ENCODE peak calls at places on chromosome 9, in seven cellular contexts. C is CD8-positive, alpha-beta T cell; X is HFF-Myc; U is omental fat pad; M is Calu3; S is foreskin keratinocyte; V is adrenal gland. G is an unnamed sample.

GRCh38 chr9:107292811-107293554 is 9.9 kb downstream of the RAD23B start:
- DNase-seq in C (no peak), X (no peak), U (no peak), M (no peak), S (no peak), V (no peak), G (no peak)

GRCh38 chr9:74172874-74173273 is 324.3 kb upstream of the RORB start:
- DNase-seq in C (no peak), X (no peak), U (no peak), M (no peak), S (no peak), V (no peak), G (no peak)

GRCh38 chr9:136100700-136101614 is 5.9 kb upstream of the NACC2 start:
- DNase-seq in C (no peak), X (no peak), U (no peak), M (no peak), S (no peak), V (no peak), G (no peak)

GRCh38 chr9:13369426-13369825 is 89.9 kb upstream of the MPDZ start:
- DNase-seq in C (no peak), X (no peak), U (no peak), M (no peak), S (no peak), V (no peak), G (no peak)

GRCh38 chr9:82783045-82783444 is 279.9 kb downstream of the RASEF start:
- DNase-seq in C (no peak), X (no peak), U (no peak), M (no peak), S (no peak), V (no peak), G (no peak)

GRCh38 chr9:127525426-127526188 is 74.3 kb downstream of the LRSAM1 start:
- DNase-seq in C (peak; percentile 23), X (no peak), U (no peak), M (no peak), S (no peak), V (no peak), G (no peak)

GRCh38 chr9:128705051-128705965 is 3.0 kb downstream of the PKN3 start:
- DNase-seq in C (no peak), X (no peak), U (no peak), M (no peak), S (no peak), V (no peak), G (no peak)

GRCh38 chr9:127418037-127418471 is 6.1 kb upstream of the ZNF79 start:
- DNase-seq in C (peak; percentile 48), X (no peak), U (no peak), M (peak; percentile 16), S (no peak), V (no peak), G (no peak)

GRCh38 chr9:92671323-92671722 is 1.4 kb upstream of the IPPK start:
- DNase-seq in C (no peak), X (peak; percentile 63), U (peak; percentile 80), M (peak; percentile 76), S (peak; percentile 94), V (peak; percentile 71), G (peak; percentile 79)

GRCh38 chr9:68970150-68970549 is 43.8 kb downstream of the PRKACG start:
- DNase-seq in C (no peak), X (no peak), U (no peak), M (no peak), S (no peak), V (no peak), G (no peak)

GRCh38 chr9:4603830-4604229 is 58.3 kb upstream of the PLPP6 start:
- DNase-seq in C (no peak), X (no peak), U (no peak), M (no peak), S (no peak), V (no peak), G (no peak)

GRCh38 chr9:93028448-93029006 is 30.0 kb upstream of the SUSD3 start:
- DNase-seq in C (peak; percentile 69), X (no peak), U (no peak), M (no peak), S (no peak), V (no peak), G (no peak)

GRCh38 chr9:137083418-137084004 is 3.3 kb upstream of the MAN1B1 start:
- DNase-seq in C (no peak), X (peak; percentile 89), U (peak; percentile 60), M (peak; percentile 81), S (peak; percentile 94), V (peak; percentile 85), G (peak; percentile 97)

GRCh38 chr9:123742009-123742767 is 187.7 kb downstream of the DENND1A start:
- DNase-seq in C (no peak), X (no peak), U (no peak), M (no peak), S (no peak), V (no peak), G (no peak)

GRCh38 chr9:123362856-123363255 is 6.9 kb downstream of the CRB2 start:
- DNase-seq in C (no peak), X (no peak), U (no peak), M (no peak), S (no peak), V (no peak), G (no peak)

GRCh38 chr9:90724112-90724511 is 77.5 kb upstream of the SYK start:
- DNase-seq in C (no peak), X (no peak), U (no peak), M (no peak), S (peak; percentile 30), V (no peak), G (peak; percentile 59)

GRCh38 chr9:99055384-99055783 is 49.5 kb upstream of the TGFBR1 start:
- DNase-seq in C (no peak), X (no peak), U (no peak), M (no peak), S (peak; percentile 74), V (peak; percentile 52), G (peak; percentile 38)

GRCh38 chr9:34557421-34558321 is 31.9 kb downstream of the CNTFR start:
- DNase-seq in C (no peak), X (no peak), U (no peak), M (no peak), S (no peak), V (no peak), G (no peak)

GRCh38 chr9:34555435-34556230 is 32.8 kb upstream of the ENHO start:
- DNase-seq in C (no peak), X (no peak), U (no peak), M (no peak), S (no peak), V (no peak), G (no peak)

GRCh38 chr9:34556231-34556525 is 33.3 kb downstream of the CNTFR start:
- DNase-seq in C (no peak), X (no peak), U (no peak), M (no peak), S (no peak), V (no peak), G (no peak)

GRCh38 chr9:34558341-34558740 is 31.2 kb downstream of the CNTFR start:
- DNase-seq in C (no peak), X (no peak), U (no peak), M (no peak), S (no peak), V (no peak), G (no peak)

GRCh38 chr9:34556951-34557350 is 32.6 kb downstream of the CNTFR start:
- DNase-seq in C (no peak), X (no peak), U (no peak), M (no peak), S (no peak), V (no peak), G (no peak)
- TF ChIP-seq CTCF in C (no peak), X (no peak), U (no peak), M (no peak), S (no peak), V (no peak), G (no peak)

GRCh38 chr9:120038342-120038741 is 541.6 kb downstream of the CDK5RAP2 start:
- DNase-seq in C (no peak), X (no peak), U (no peak), M (no peak), S (no peak), V (no peak), G (no peak)

GRCh38 chr9:120030847-120031246 is 549.1 kb downstream of the CDK5RAP2 start:
- DNase-seq in C (no peak), X (no peak), U (no peak), M (no peak), S (no peak), V (no peak), G (no peak)

GRCh38 chr9:120032639-120033038 is 547.3 kb downstream of the CDK5RAP2 start:
- DNase-seq in C (no peak), X (no peak), U (no peak), M (peak; percentile 7), S (no peak), V (no peak), G (no peak)
- TF ChIP-seq CTCF in C (no peak), X (no peak), U (no peak), M (no peak), S (no peak), V (no peak), G (no peak)

GRCh38 chr9:37859043-37859442 is 44.9 kb downstream of the SLC25A51 start:
- DNase-seq in C (no peak), X (no peak), U (no peak), M (no peak), S (peak; percentile 3), V (no peak), G (peak; percentile 18)
- TF ChIP-seq CTCF in C (no peak), X (no peak), U (no peak), M (no peak), S (peak; percentile 48), V (no peak), G (peak; percentile 9)

GRCh38 chr9:121323449-121324151 is 46.5 kb downstream of the STOM start:
- DNase-seq in C (no peak), X (no peak), U (no peak), M (no peak), S (no peak), V (no peak), G (no peak)

GRCh38 chr9:121322037-121322736 is 47.9 kb downstream of the STOM start:
- DNase-seq in C (no peak), X (peak; percentile 94), U (no peak), M (no peak), S (peak; percentile 94), V (no peak), G (peak; percentile 95)

GRCh38 chr9:121324316-121324715 is 45.7 kb downstream of the STOM start:
- DNase-seq in C (no peak), X (no peak), U (no peak), M (no peak), S (no peak), V (no peak), G (no peak)

GRCh38 chr9:121321039-121321503 is 49.0 kb downstream of the STOM start:
- DNase-seq in C (no peak), X (no peak), U (no peak), M (no peak), S (no peak), V (no peak), G (no peak)

DNA sequence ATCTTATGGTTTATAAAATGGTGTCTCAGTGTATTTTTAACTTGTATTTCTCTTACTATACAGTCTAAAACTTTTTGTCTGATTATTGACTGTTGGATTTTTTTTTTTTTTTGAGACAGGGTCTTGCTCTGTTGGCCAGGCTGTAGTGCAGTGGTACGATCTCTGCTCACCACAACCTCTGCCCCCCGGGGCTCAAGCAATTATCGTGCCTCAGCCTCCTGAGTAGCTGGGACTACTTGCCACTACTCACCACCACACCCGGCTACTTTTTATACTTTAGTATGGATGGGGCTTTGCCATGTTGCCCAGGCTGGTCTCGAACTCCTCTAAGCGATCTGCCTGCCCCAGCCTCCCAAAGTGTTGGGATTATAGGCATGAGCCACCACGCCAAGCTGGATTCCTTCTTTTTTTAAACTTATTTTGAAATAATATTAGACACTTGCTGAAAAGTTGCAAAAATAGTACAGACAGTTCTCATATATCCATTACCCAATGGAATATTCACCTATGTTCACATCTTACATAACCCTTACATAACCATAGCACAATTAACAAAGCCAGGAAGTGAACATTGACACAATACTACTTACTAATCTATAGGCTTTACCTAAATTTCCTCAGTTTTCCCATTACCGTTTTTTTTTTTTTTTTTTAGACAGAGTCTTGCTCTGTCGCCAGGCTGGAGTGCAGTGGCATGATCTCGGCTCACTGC is 47.2 kb downstream of the STOM start:
- DNase-seq in C (no peak), X (no peak), U (no peak), M (no peak), S (no peak), V (no peak), G (no peak)
- TF ChIP-seq CTCF in C (no peak), X (no peak), U (no peak), M (no peak), S (no peak), V (no peak), G (no peak)